ENCODE peak calls at places on chromosomes 3 and 15, in nine cellular contexts. K, R, A, N, Z, V, H, I and Q are unnamed samples.

GRCh38 chr15:96838088-96838487 is 507.6 kb downstream of the NR2F2 start:
- DNase-seq in K (peak), R (no peak), A (no peak), N (no peak), Z (no peak), V (no peak), H (no peak), I (no peak), Q (no peak)

GRCh38 chr3:192857148-192857735 is 60.4 kb downstream of the MB21D2 start:
- DNase-seq in K (peak), R (no peak), A (no peak), N (no peak), Z (no peak), V (no peak), H (no peak), I (no peak), Q (no peak)

GRCh38 chr3:172513488-172513887 is 9.7 kb downstream of the TNFSF10 start:
- DNase-seq in K (no peak), R (no peak), A (no peak), N (no peak), Z (no peak), V (no peak), H (no peak), I (no peak), Q (no peak)

GRCh38 chr15:65530318-65531111 is at the start of gene HACD3:
- DNase-seq in K (peak), R (peak), A (peak), N (peak), Z (peak), V (peak), H (peak), I (peak), Q (no peak)

GRCh38 chr15:45425135-45425534 is 46.8 kb upstream of the GATM start:
- DNase-seq in K (peak), R (peak), A (no peak), N (no peak), Z (no peak), V (no peak), H (no peak), I (no peak), Q (no peak)

GRCh38 chr3:27714692-27715453 is 7.2 kb downstream of the EOMES start:
- DNase-seq in K (no peak), R (no peak), A (no peak), N (peak), Z (peak), V (no peak), H (no peak), I (no peak), Q (no peak)

GRCh38 chr3:160616721-160617120 is 51.4 kb upstream of the KPNA4 start:
- DNase-seq in K (peak), R (no peak), A (no peak), N (no peak), Z (no peak), V (no peak), H (no peak), I (peak), Q (no peak)

GRCh38 chr3:146895026-146895749 is 290.0 kb upstream of the PLSCR5 start:
- DNase-seq in K (peak), R (no peak), A (no peak), N (no peak), Z (no peak), V (no peak), H (no peak), I (no peak), Q (no peak)

GRCh38 chr3:33839283-33839682 is 40.9 kb downstream of the PDCD6IP start:
- DNase-seq in K (no peak), R (no peak), A (no peak), N (no peak), Z (no peak), V (no peak), H (no peak), I (no peak), Q (no peak)

GRCh38 chr3:160837394-160837975 is 81.5 kb downstream of the PPM1L start:
- DNase-seq in K (no peak), R (no peak), A (no peak), N (no peak), Z (no peak), V (no peak), H (no peak), I (no peak), Q (no peak)

GRCh38 chr3:46849098-46849631 is 14.1 kb downstream of the MYL3 start:
- DNase-seq in K (no peak), R (no peak), A (peak), N (no peak), Z (no peak), V (no peak), H (no peak), I (no peak), Q (no peak)

GRCh38 chr15:78082106-78082742 is 4.7 kb upstream of the TBC1D2B start:
- DNase-seq in K (peak), R (no peak), A (no peak), N (no peak), Z (no peak), V (no peak), H (no peak), I (no peak), Q (no peak)

GRCh38 chr3:117047951-117048705 is 338.5 kb downstream of the TUSC7 start:
- DNase-seq in K (peak), R (no peak), A (no peak), N (peak), Z (no peak), V (no peak), H (no peak), I (no peak), Q (no peak)

GRCh38 chr3:140859592-140860336 is 81.9 kb upstream of the SLC25A36 start:
- DNase-seq in K (peak), R (no peak), A (no peak), N (no peak), Z (no peak), V (no peak), H (no peak), I (no peak), Q (no peak)

GRCh38 chr3:194306109-194306686 is 44.9 kb downstream of the CPN2 start:
- DNase-seq in K (no peak), R (no peak), A (no peak), N (no peak), Z (peak), V (no peak), H (no peak), I (no peak), Q (no peak)

GRCh38 chr3:42712716-42713372 is 10.2 kb upstream of the HHATL start:
- DNase-seq in K (no peak), R (no peak), A (no peak), N (no peak), Z (no peak), V (no peak), H (no peak), I (no peak), Q (peak)

GRCh38 chr3:10762611-10763247 is 53.3 kb upstream of the SLC6A11 start:
- DNase-seq in K (no peak), R (no peak), A (no peak), N (no peak), Z (no peak), V (no peak), H (no peak), I (no peak), Q (no peak)

GRCh38 chr3:78764634-78765033 is 1003.2 kb downstream of the ROBO1 start:
- DNase-seq in K (no peak), R (no peak), A (no peak), N (no peak), Z (no peak), V (no peak), H (no peak), I (no peak), Q (no peak)

DNA sequence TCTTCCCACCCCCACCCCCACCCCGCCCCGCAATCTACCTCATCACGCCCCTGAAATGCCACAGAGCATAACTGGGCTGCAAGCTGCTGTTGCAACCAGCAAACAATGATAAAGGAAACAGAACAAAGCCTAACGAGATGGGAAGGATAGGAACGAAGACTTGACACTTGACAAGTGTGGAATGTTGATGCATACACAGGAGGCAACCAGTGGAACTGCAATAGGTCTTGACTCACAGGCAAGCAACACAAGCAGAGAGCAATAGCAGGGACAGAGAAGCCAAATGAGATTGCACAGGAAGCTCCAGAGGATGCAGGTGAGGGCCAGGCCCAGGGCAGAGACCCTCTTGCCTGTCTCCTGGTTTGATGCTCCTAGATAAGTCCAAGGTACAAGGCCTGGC is 225.9 kb downstream of the IGSF11 start:
- DNase-seq in K (no peak), R (peak), A (no peak), N (no peak), Z (no peak), V (no peak), H (no peak), I (no peak), Q (no peak)
- TF ChIP-seq CTCF in K (no peak), R (no peak), A (no peak), N (no peak), Z (no peak), V (no peak), H (no peak), I (no peak), Q (no peak)

GRCh38 chr3:183161552-183162345 is 785 bp downstream of the LAMP3 start:
- DNase-seq in K (no peak), R (no peak), A (no peak), N (no peak), Z (peak), V (no peak), H (no peak), I (no peak), Q (no peak)
- TF ChIP-seq CTCF in K (no peak), R (no peak), A (no peak), N (no peak), Z (no peak), V (no peak), H (no peak), I (no peak), Q (no peak)

GRCh38 chr15:26037369-26037768 is 174.2 kb upstream of the ATP10A start:
- DNase-seq in K (peak), R (no peak), A (no peak), N (no peak), Z (no peak), V (no peak), H (no peak), I (no peak), Q (no peak)
- TF ChIP-seq CTCF in K (peak), R (no peak), A (no peak), N (peak), Z (no peak), V (no peak), H (no peak), I (no peak), Q (no peak)

DNA sequence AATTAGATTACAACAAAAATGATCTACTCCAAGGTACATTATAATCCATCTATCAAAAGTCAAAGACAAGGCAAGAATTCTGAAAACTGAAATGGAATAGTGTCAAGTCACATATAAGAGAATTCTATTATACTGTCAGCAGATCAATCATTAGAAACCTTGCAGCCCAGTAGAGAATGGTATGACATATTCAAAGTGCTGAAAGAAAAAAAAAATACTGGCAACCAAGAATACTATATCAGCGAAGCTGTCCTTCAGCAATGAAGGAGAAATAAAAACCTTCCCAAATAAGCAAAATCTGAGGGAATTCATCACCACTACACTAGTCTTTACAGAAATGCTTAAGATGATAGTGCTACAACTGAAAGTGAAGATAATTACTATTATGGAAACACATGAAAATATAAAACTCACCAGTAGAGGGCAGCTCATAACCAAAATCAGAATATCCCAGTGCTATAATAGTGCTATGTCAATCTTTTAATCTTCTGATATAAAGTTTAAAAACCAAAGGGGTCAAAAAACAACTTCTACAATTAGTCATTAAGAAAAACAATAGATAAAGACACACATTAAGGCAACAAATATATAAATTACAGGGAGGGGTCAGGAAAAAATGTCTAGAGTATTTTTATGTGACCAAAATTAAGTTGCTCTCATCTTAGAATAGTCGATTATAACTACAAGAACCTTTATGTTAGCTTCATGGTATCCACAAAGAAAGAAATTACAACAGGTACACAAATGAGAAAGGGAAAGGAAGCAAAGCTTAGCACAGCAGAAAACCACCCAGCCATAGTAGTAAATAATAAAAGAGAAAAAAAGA is 190.7 kb upstream of the CNTN6 start:
- DNase-seq in K (peak), R (no peak), A (no peak), N (no peak), Z (no peak), V (peak), H (peak), I (no peak), Q (no peak)
- TF ChIP-seq CTCF in K (peak), R (no peak), A (peak), N (no peak), Z (peak), V (no peak), H (peak), I (peak), Q (no peak)

GRCh38 chr15:74798388-74799254 is 14.0 kb upstream of the LMAN1L start:
- DNase-seq in K (no peak), R (no peak), A (peak), N (no peak), Z (no peak), V (no peak), H (no peak), I (no peak), Q (no peak)
- TF ChIP-seq CTCF in K (no peak), R (no peak), A (peak), N (no peak), Z (no peak), V (no peak), H (no peak), I (no peak), Q (no peak)

GRCh38 chr3:53842436-53843194 is 3.6 kb downstream of the CHDH start:
- DNase-seq in K (peak), R (no peak), A (no peak), N (peak), Z (peak), V (no peak), H (peak), I (peak), Q (no peak)
- TF ChIP-seq CTCF in K (peak), R (no peak), A (no peak), N (peak), Z (peak), V (no peak), H (no peak), I (no peak), Q (no peak)

DNA sequence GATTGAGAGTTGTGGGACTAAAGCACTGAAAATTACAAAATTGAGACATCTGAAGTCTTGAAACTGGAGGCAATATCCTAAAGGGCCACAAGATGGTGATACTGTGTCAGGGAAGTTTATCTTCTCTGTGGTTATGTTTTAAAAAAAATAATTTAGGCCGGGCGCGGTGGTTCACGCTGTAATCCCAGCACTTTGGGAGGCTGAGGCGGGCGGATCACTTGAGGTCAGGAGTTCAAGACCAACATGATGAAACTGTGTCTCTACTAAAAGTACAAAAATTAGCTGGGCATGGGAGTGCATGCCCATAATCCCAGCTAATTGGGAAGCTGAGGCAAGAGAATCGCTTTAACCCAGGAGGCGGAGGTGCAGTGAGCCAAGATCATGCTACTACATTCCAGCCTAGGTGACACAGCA is 17.9 kb upstream of the NIT2 start:
- DNase-seq in K (peak), R (no peak), A (peak), N (peak), Z (no peak), V (peak), H (peak), I (peak), Q (no peak)
- TF ChIP-seq CTCF in K (peak), R (peak), A (peak), N (peak), Z (peak), V (peak), H (peak), I (peak), Q (peak)

GRCh38 chr3:87148020-87148419 is 79.1 kb upstream of the CHMP2B start:
- DNase-seq in K (no peak), R (no peak), A (no peak), N (no peak), Z (no peak), V (no peak), H (no peak), I (no peak), Q (no peak)

GRCh38 chr3:87147562-87147961 is 79.5 kb upstream of the CHMP2B start:
- DNase-seq in K (no peak), R (no peak), A (no peak), N (no peak), Z (no peak), V (no peak), H (no peak), I (no peak), Q (no peak)

DNA sequence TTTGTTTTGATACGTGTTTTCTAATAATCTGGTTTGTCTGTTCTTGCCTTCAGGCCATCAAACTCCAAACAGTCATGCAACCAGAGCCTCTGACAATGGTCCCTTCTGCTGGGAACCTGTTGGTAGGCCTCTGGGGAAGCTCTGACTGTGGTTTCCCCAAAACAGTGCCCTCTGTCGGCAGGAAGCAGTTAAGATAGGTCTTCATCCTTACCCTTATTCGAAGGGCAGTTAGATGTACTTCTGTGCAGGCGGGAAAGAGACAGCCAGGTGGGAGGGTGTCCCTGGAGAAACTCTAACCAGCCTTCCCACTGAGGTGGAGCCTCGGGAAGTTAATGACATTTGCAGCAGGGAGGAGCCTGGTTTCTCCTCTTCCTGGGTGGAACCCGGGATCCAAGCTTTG is 81.6 kb upstream of the CHMP2B start:
- DNase-seq in K (peak), R (no peak), A (no peak), N (peak), Z (peak), V (no peak), H (peak), I (no peak), Q (no peak)
- TF ChIP-seq CTCF in K (peak), R (no peak), A (no peak), N (no peak), Z (peak), V (peak), H (no peak), I (no peak), Q (no peak)